ENCODE peak calls at places on chromosome 15, in four cellular contexts. J is transverse colon, X is H1, Z is GM23338. B is an unnamed sample.

GRCh38 chr15:69996842-69997478 is 100.8 kb downstream of the TLE3 start:
- DNase-seq in J (peak; percentile 82), X (no peak), Z (no peak), B (no peak)

GRCh38 chr15:36161781-36162212 is 417.6 kb upstream of the CDIN1 start:
- DNase-seq in X (no peak), J (no peak), Z (peak; percentile 20), B (no peak)

GRCh38 chr15:44023176-44023575 is 171.9 kb downstream of the FRMD5 start:
- DNase-seq in J (no peak), X (no peak), Z (peak; percentile 18), B (no peak)

GRCh38 chr15:98017150-98017964 is 56.9 kb downstream of the ARRDC4 start:
- DNase-seq in J (no peak), Z (no peak), X (no peak), B (no peak)

GRCh38 chr15:63780969-63781368 is 52.8 kb downstream of the HERC1 start:
- DNase-seq in J (no peak), Z (no peak), X (no peak), B (no peak)

GRCh38 chr15:57356636-57357035 is 19.7 kb upstream of the CGNL1 start:
- DNase-seq in J (no peak), Z (peak; percentile 80), X (no peak), B (no peak)

GRCh38 chr15:73679964-73680363 is 4.2 kb upstream of the CD276 start:
- DNase-seq in J (no peak), X (no peak), Z (no peak), B (no peak)

GRCh38 chr15:45611305-45611704 is 23.5 kb upstream of the SQOR start:
- DNase-seq in X (no peak), Z (peak; percentile 67), J (no peak), B (no peak)

GRCh38 chr15:34583399-34584320 is at the start of gene GOLGA8B:
- DNase-seq in J (peak; percentile 79), X (no peak), Z (peak; percentile 86), B (no peak)

GRCh38 chr15:51782357-51782896 is 31.0 kb downstream of the TMOD2 start:
- DNase-seq in J (no peak), Z (peak; percentile 76), X (no peak), B (no peak)

GRCh38 chr15:57235865-57236264 is 140.4 kb upstream of the CGNL1 start:
- DNase-seq in J (no peak), X (no peak), Z (peak; percentile 67), B (no peak)

GRCh38 chr15:68435966-68436365 is 4.0 kb upstream of the ITGA11 start:
- DNase-seq in J (no peak), X (no peak), Z (no peak), B (peak; percentile 78)

GRCh38 chr15:95799286-95800187 is 531.0 kb upstream of the NR2F2 start:
- DNase-seq in J (no peak), Z (no peak), X (no peak), B (no peak)

GRCh38 chr15:77714023-77714422 is 81.3 kb upstream of the LINGO1 start:
- DNase-seq in X (no peak), J (no peak), Z (no peak), B (no peak)

GRCh38 chr15:63401078-63401477 is 19.4 kb upstream of the CA12 start:
- DNase-seq in Z (no peak), J (no peak), X (no peak), B (no peak)

GRCh38 chr15:49678655-49679054 is 57.8 kb downstream of the DTWD1 start:
- DNase-seq in X (no peak), J (no peak), Z (no peak), B (no peak)

GRCh38 chr15:33926260-33926659 is 42.0 kb upstream of the CHRM5 start:
- DNase-seq in J (no peak), Z (no peak), X (no peak), B (no peak)

GRCh38 chr15:59216911-59217310 is 10.3 kb downstream of the LDHAL6B start:
- DNase-seq in X (no peak), Z (no peak), J (no peak), B (no peak)

GRCh38 chr15:82568986-82569385 is 28.7 kb upstream of the RPS17 start:
- DNase-seq in J (no peak), Z (no peak), X (no peak), B (peak; percentile 40)

GRCh38 chr15:43215961-43216360 is 4.9 kb downstream of the EPB42 start:
- DNase-seq in Z (no peak), J (no peak), X (no peak), B (peak; percentile 65)

GRCh38 chr15:59039225-59039624 is 51.8 kb downstream of the RNF111 start:
- DNase-seq in X (no peak), Z (no peak), J (no peak), B (no peak)

GRCh38 chr15:88905576-88905975 is 7.6 kb downstream of the MFGE8 start:
- DNase-seq in Z (no peak), X (no peak), J (no peak), B (no peak)

GRCh38 chr15:90191344-90191687 is 9.8 kb upstream of the SEMA4B start:
- DNase-seq in X (no peak), J (no peak), Z (no peak), B (no peak)

DNA sequence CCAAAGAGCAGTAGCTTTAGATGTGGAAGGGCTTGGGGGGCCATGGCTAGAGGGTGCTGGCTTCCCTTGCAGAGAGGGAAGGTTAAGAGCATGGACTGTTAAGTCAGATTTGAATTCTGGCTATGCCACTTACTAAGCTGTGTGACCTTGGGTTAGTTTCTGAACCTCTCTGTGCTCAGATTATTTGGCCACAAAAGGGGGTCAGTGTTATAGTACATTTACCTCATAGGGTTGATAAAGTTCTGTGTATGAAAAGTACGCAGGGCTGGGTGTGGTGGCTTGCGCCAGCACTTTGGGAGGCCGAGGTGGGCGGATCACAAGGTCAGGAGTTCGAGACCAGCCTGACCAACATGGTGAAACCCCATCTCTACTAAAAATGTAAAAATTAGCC is 6.8 kb downstream of the VPS18 start:
- DNase-seq in Z (no peak), J (no peak), X (no peak), B (no peak)
- TF ChIP-seq POLR2AphosphoS5 in Z (no peak), J (no peak), X (no peak), B (no peak)

GRCh38 chr15:55586808-55587207 is 1.3 kb downstream of the PYGO1 start:
- DNase-seq in J (no peak), X (no peak), Z (no peak), B (no peak)
- H3K27me3 ChIP-seq in J (peaks cover 71% of the 10 kb centered on the region), X (peaks cover 40% of the 10 kb centered on the region), Z (peaks cover 76% of the 10 kb centered on the region), B (no peaks in the 10 kb centered on the region)

GRCh38 chr15:66019826-66020398 is 150.6 kb downstream of the RAB11A start:
- DNase-seq in Z (no peak), X (no peak), J (no peak), B (no peak)

GRCh38 chr15:66017009-66017408 is 147.7 kb downstream of the RAB11A start:
- DNase-seq in Z (no peak), J (no peak), X (no peak), B (no peak)

GRCh38 chr15:66021801-66022525 is 152.7 kb downstream of the RAB11A start:
- DNase-seq in Z (no peak), J (no peak), X (no peak), B (no peak)

GRCh38 chr15:66018178-66018797 is 149.0 kb downstream of the RAB11A start:
- DNase-seq in J (no peak), X (no peak), Z (no peak), B (no peak)

DNA sequence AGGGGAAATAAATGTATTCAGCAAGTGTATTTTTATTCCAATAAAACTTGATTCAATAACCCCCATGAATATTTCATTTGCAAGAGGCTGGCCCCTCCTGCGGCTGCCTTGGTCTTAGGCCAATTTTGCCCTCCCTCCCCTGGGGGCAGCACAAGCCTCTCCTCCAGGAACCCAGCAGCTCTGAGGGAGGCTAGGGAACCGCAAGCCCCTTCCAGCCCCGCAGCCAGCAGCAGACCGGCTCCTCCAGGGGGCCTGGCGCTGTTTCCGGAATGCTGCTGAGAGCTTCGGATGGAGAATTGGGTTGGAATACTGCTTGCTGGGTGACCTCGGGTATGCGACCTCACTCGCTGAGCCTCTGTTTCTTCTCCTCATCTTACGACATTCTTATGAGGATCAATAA is 150.1 kb downstream of the RAB11A start:
- DNase-seq in Z (peak; percentile 60), X (no peak), J (no peak), B (no peak)
- TF ChIP-seq POLR2AphosphoS5 in Z (no peak), X (no peak), J (no peak), B (no peak)

GRCh38 chr15:26648676-26649075 is 124.2 kb downstream of the GABRB3 start:
- DNase-seq in J (no peak), Z (no peak), X (no peak), B (no peak)
- H3K27me3 ChIP-seq in J (no peaks in the 10 kb centered on the region), Z (no peaks in the 10 kb centered on the region), X (no peaks in the 10 kb centered on the region), B (no peaks in the 10 kb centered on the region)

DNA sequence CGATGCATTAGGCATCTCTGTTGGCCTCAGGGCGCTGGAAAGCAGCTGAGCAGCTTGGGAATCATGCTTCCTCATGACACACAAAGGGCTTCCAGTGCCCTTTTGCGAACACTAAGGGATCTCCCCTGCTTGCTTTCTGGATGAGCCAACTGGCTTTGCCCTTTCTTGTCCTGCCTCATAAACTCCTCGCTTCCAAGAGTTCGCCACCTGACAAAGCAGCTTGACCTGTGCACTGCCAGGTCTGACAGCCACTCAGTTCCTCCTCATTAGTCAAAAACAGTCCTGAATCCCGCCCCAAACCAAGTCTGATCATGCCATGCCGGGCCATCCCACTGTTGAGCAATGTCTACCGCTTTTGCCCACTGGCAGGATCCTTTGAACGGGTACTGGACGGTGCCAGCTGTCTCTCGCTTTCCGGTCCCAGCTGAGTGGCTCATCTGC is 265.4 kb upstream of the LYSMD4 start:
- DNase-seq in Z (no peak), X (no peak), J (no peak), B (no peak)
- TF ChIP-seq POLR2AphosphoS5 in Z (no peak), X (no peak), J (no peak), B (peak; percentile 40)

GRCh38 chr15:65400760-65401606 is 21.8 kb downstream of the IGDCC4 start:
- DNase-seq in Z (peak; percentile 97), J (peak; percentile 58), X (peak; percentile 78), B (no peak)

GRCh38 chr15:65399997-65400396 is 22.2 kb upstream of the IGDCC3 start:
- DNase-seq in X (no peak), Z (no peak), J (no peak), B (no peak)

GRCh38 chr15:65396965-65397317 is 19.1 kb upstream of the IGDCC3 start:
- DNase-seq in X (no peak), Z (no peak), J (no peak), B (no peak)

GRCh38 chr15:65401607-65402240 is 21.0 kb downstream of the IGDCC4 start:
- DNase-seq in J (no peak), X (no peak), Z (no peak), B (no peak)

DNA sequence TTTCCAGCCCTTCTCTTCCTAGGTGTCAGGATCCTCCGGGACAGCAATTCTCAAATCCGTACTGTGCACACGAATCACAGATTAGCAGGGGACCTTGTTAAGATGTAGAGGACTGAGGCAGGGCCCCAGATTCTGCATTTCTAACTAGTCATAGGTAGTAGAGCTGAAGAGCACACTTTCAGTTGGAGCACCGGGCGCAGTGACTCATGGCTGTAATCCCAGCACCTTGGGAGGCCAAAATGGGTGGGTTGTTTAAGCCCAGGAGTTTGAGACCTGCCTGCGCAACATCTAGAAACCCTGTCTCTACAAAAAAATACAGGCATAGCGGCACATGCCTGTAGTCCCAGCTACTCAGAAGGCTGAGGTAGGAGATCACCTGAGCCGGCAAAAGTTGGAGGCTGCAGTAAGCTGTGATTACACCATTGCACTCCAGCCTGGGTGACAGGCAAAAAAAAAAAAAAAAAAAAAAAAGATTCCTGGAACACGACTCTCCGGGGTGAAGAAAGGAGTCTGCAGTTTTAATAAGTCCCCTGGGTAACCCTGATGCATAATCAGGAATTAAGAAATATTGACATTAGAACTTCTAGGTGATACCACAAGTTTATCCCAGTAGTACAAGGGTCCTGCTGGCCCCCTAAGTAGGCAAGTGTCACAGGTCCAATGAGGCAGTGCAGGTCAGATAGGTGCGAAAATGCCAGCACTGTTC is 21.4 kb upstream of the IGDCC3 start:
- DNase-seq in Z (no peak), J (no peak), X (no peak), B (no peak)
- H3K27me3 ChIP-seq in Z (peaks cover 54% of the 10 kb centered on the region), J (peaks cover 50% of the 10 kb centered on the region), X (peaks cover 42% of the 10 kb centered on the region), B (no peaks in the 10 kb centered on the region)

GRCh38 chr15:85407421-85408269 is 27.2 kb downstream of the AKAP13 start:
- DNase-seq in Z (no peak), X (no peak), J (no peak), B (no peak)
- TF ChIP-seq POLR2AphosphoS5 in Z (no peak), X (no peak), J (no peak), B (peak; percentile 73)

B was measured in vagina.